ENCODE peak calls at places on chromosomes 11 and 22, in four cellular contexts. One of them, this sample, is unnamed.

GRCh38 chr11:58133329-58134076 is 8.2 kb upstream of the OR9I1 start:
- DNase-seq in EH: peak; percentile 1
- DNase-seq in BJ: no peak
- DNase-seq in ELR: peak; percentile 7
- DNase-seq in this sample: no peak

GRCh38 chr11:133492895-133493294 is 39.4 kb downstream of the OPCML start:
- DNase-seq in BJ: no peak
- DNase-seq in ELR: no peak
- DNase-seq in EH: no peak
- DNase-seq in this sample: no peak

GRCh38 chr11:122778148-122778547 is 60.2 kb upstream of the CRTAM start:
- DNase-seq in EH: peak; percentile 41
- DNase-seq in ELR: peak; percentile 74
- DNase-seq in BJ: no peak
- DNase-seq in this sample: peak; percentile 70

GRCh38 chr11:84691830-84692229 is 935.3 kb downstream of the DLG2 start:
- DNase-seq in BJ: no peak
- DNase-seq in ELR: no peak
- DNase-seq in EH: no peak
- DNase-seq in this sample: no peak

GRCh38 chr11:99257131-99257530 is 236.4 kb downstream of the CNTN5 start:
- DNase-seq in BJ: no peak
- DNase-seq in ELR: no peak
- DNase-seq in EH: no peak
- DNase-seq in this sample: no peak

GRCh38 chr22:23012081-23012622 is 58.2 kb upstream of the GNAZ start:
- DNase-seq in BJ: no peak
- DNase-seq in ELR: no peak
- DNase-seq in EH: no peak
- DNase-seq in this sample: no peak

GRCh38 chr11:71171576-71171975 is 80.8 kb downstream of the SHANK2 start:
- DNase-seq in BJ: no peak
- DNase-seq in ELR: no peak
- DNase-seq in EH: no peak
- DNase-seq in this sample: no peak

GRCh38 chr11:38169286-38169685 is 1571.2 kb upstream of the RAG2 start:
- DNase-seq in ELR: peak; percentile 55
- DNase-seq in BJ: peak; percentile 6
- DNase-seq in EH: peak; percentile 41
- DNase-seq in this sample: peak; percentile 3

GRCh38 chr11:112352907-112353306 is 92.2 kb upstream of the PLET1 start:
- DNase-seq in BJ: no peak
- DNase-seq in ELR: peak; percentile 25
- DNase-seq in EH: no peak
- DNase-seq in this sample: peak; percentile 12

GRCh38 chr11:59510917-59511589 is at the start of gene OR4D9:
- DNase-seq in BJ: no peak
- DNase-seq in EH: no peak
- DNase-seq in ELR: peak; percentile 4
- DNase-seq in this sample: no peak

GRCh38 chr22:42565956-42566355 is 12.2 kb downstream of the SERHL2 start:
- DNase-seq in EH: no peak
- DNase-seq in BJ: no peak
- DNase-seq in ELR: no peak
- DNase-seq in this sample: no peak

GRCh38 chr22:45007247-45007945 is 2.4 kb downstream of the PHF21B start:
- DNase-seq in EH: peak; percentile 19
- DNase-seq in BJ: no peak
- DNase-seq in ELR: no peak
- DNase-seq in this sample: peak; percentile 43

GRCh38 chr11:112380464-112380863 is 119.8 kb upstream of the PLET1 start:
- DNase-seq in ELR: no peak
- DNase-seq in BJ: no peak
- DNase-seq in EH: no peak
- DNase-seq in this sample: no peak

GRCh38 chr22:27672721-27673387 is 128.7 kb downstream of the MN1 start:
- DNase-seq in BJ: no peak
- DNase-seq in EH: no peak
- DNase-seq in ELR: no peak
- DNase-seq in this sample: no peak

GRCh38 chr11:46248270-46249102 is 29.0 kb upstream of the CREB3L1 start:
- DNase-seq in EH: peak; percentile 99
- DNase-seq in ELR: peak; percentile 99
- DNase-seq in BJ: peak; percentile 85
- DNase-seq in this sample: peak; percentile 97

GRCh38 chr11:121754603-121755002 is 301.8 kb upstream of the SORL1-AS1 start:
- DNase-seq in ELR: no peak
- DNase-seq in EH: peak; percentile 2
- DNase-seq in BJ: no peak
- DNase-seq in this sample: no peak

GRCh38 chr11:44621140-44621681 is 55.7 kb downstream of the CD82 start:
- DNase-seq in EH: peak; percentile 60
- DNase-seq in BJ: no peak
- DNase-seq in ELR: peak; percentile 66
- DNase-seq in this sample: peak; percentile 75

GRCh38 chr11:14320020-14320419 is 39.0 kb downstream of the RRAS2 start:
- DNase-seq in EH: peak; percentile 27
- DNase-seq in BJ: no peak
- DNase-seq in ELR: peak; percentile 35
- DNase-seq in this sample: peak; percentile 41

GRCh38 chr22:20453222-20453621 is 15.6 kb upstream of the SCARF2 start:
- DNase-seq in BJ: no peak
- DNase-seq in ELR: no peak
- DNase-seq in EH: no peak
- DNase-seq in this sample: no peak

GRCh38 chr11:35986958-35987357 is 43.1 kb downstream of the LDLRAD3 start:
- DNase-seq in ELR: peak; percentile 42
- DNase-seq in BJ: no peak
- DNase-seq in EH: no peak
- DNase-seq in this sample: no peak

GRCh38 chr11:113896156-113896879 is 8.3 kb upstream of the HTR3B start:
- DNase-seq in ELR: peak; percentile 39
- DNase-seq in BJ: no peak
- DNase-seq in EH: peak; percentile 43
- DNase-seq in this sample: peak; percentile 63

GRCh38 chr11:22349446-22349845 is 11.3 kb downstream of the SLC17A6 start:
- DNase-seq in ELR: no peak
- DNase-seq in BJ: no peak
- DNase-seq in EH: no peak
- DNase-seq in this sample: no peak

GRCh38 chr11:118524757-118525465 is 2.4 kb upstream of the TTC36 start:
- DNase-seq in EH: no peak
- DNase-seq in ELR: no peak
- DNase-seq in BJ: no peak
- DNase-seq in this sample: no peak

GRCh38 chr11:124429599-124429998 is 4.9 kb upstream of the OR8B4 start:
- DNase-seq in ELR: no peak
- DNase-seq in BJ: no peak
- DNase-seq in EH: no peak
- DNase-seq in this sample: no peak

GRCh38 chr11:117570701-117571100 is 226.3 kb downstream of the DSCAML1 start:
- DNase-seq in ELR: no peak
- DNase-seq in BJ: no peak
- DNase-seq in EH: no peak
- DNase-seq in this sample: no peak

GRCh38 chr22:36770946-36771340 is 5.0 kb downstream of the IFT27 start:
- DNase-seq in EH: no peak
- DNase-seq in BJ: no peak
- DNase-seq in ELR: no peak
- DNase-seq in this sample: no peak

GRCh38 chr22:36846949-36847348 is 13.9 kb upstream of the NCF4 start:
- DNase-seq in BJ: no peak
- DNase-seq in ELR: no peak
- DNase-seq in EH: no peak
- DNase-seq in this sample: no peak

GRCh38 chr22:21904250-21904789 is 36.9 kb upstream of the MAPK1 start:
- DNase-seq in ELR: no peak
- DNase-seq in BJ: no peak
- DNase-seq in EH: no peak
- DNase-seq in this sample: no peak

GRCh38 chr11:65613091-65613928 is 711 bp downstream of the MAP3K11 start:
- DNase-seq in ELR: peak; percentile 34
- DNase-seq in EH: no peak
- DNase-seq in BJ: no peak
- DNase-seq in this sample: peak; percentile 52

GRCh38 chr11:29171350-29171950 is 845.4 kb downstream of the KCNA4 start:
- DNase-seq in BJ: no peak
- DNase-seq in ELR: peak; percentile 47
- DNase-seq in EH: peak; percentile 67
- DNase-seq in this sample: peak; percentile 27

GRCh38 chr22:32752326-32752725 is 49.2 kb upstream of the TIMP3 start:
- DNase-seq in ELR: peak; percentile 64
- DNase-seq in EH: peak; percentile 44
- DNase-seq in BJ: no peak
- DNase-seq in this sample: peak; percentile 62

GRCh38 chr22:45424241-45424731 is 10.8 kb downstream of the RIBC2 start:
- DNase-seq in EH: no peak
- DNase-seq in BJ: no peak
- DNase-seq in ELR: no peak
- DNase-seq in this sample: no peak

GRCh38 chr11:105100976-105101630 is 38.5 kb downstream of the CARD18 start:
- DNase-seq in BJ: no peak
- DNase-seq in EH: no peak
- DNase-seq in ELR: no peak
- DNase-seq in this sample: no peak

GRCh38 chr11:11458523-11458922 is 105.5 kb upstream of the CSNK2A3 start:
- DNase-seq in ELR: no peak
- DNase-seq in BJ: no peak
- DNase-seq in EH: no peak
- DNase-seq in this sample: no peak

GRCh38 chr11:65440831-65441499 is 18.4 kb downstream of the NEAT1 start:
- DNase-seq in ELR: peak; percentile 17
- DNase-seq in BJ: no peak
- DNase-seq in EH: peak; percentile 58
- DNase-seq in this sample: peak; percentile 65

GRCh38 chr11:129320485-129320884 is 55.2 kb upstream of the BARX2 start:
- DNase-seq in ELR: peak; percentile 17
- DNase-seq in BJ: no peak
- DNase-seq in EH: no peak
- DNase-seq in this sample: peak; percentile 16

GRCh38 chr11:45470151-45471001 is 184.2 kb upstream of the SYT13 start:
- DNase-seq in BJ: no peak
- DNase-seq in EH: peak; percentile 54
- DNase-seq in ELR: no peak
- DNase-seq in this sample: peak; percentile 24

This sample was measured in GM23248.